ENCODE peak calls at places on chromosomes 1 and 21, in four cellular contexts. One of them, this sample, is unnamed.

GRCh38 chr1:11940260-11940921 is 5.9 kb downstream of the PLOD1 start:
- DNase-seq in CD8-positive, alpha-beta T cell: no peak
- DNase-seq in GM23248: peak; percentile 54
- DNase-seq in GM23338: no peak
- DNase-seq in this sample: no peak

GRCh38 chr1:206890690-206891089 is 6.6 kb upstream of the IL24 start:
- DNase-seq in GM23248: peak; percentile 70
- DNase-seq in CD8-positive, alpha-beta T cell: no peak
- DNase-seq in GM23338: no peak
- DNase-seq in this sample: no peak

GRCh38 chr1:19203440-19203839 is 6.6 kb downstream of the UBR4 start:
- DNase-seq in GM23338: no peak
- DNase-seq in CD8-positive, alpha-beta T cell: no peak
- DNase-seq in GM23248: peak; percentile 95
- DNase-seq in this sample: no peak

GRCh38 chr1:182143825-182144661 is 82.5 kb upstream of the ZNF648 start:
- DNase-seq in CD8-positive, alpha-beta T cell: no peak
- DNase-seq in GM23248: peak; percentile 86
- DNase-seq in GM23338: no peak
- DNase-seq in this sample: no peak

GRCh38 chr21:8998946-8999681 is 1522.3 kb upstream of the TPTE start:
- DNase-seq in GM23248: no peak
- DNase-seq in GM23338: peak; percentile 11
- DNase-seq in CD8-positive, alpha-beta T cell: no peak
- DNase-seq in this sample: no peak

GRCh38 chr21:28268685-28269084 is 724.0 kb downstream of the LTN1 start:
- DNase-seq in GM23338: no peak
- DNase-seq in GM23248: no peak
- DNase-seq in CD8-positive, alpha-beta T cell: no peak
- DNase-seq in this sample: no peak

GRCh38 chr1:162973381-162973795 is 95.8 kb upstream of the RGS4 start:
- DNase-seq in GM23338: no peak
- DNase-seq in CD8-positive, alpha-beta T cell: no peak
- DNase-seq in GM23248: peak; percentile 90
- DNase-seq in this sample: no peak

GRCh38 chr1:36464605-36465393 is 615 bp upstream of the MRPS15 start:
- DNase-seq in GM23248: peak; percentile 50
- DNase-seq in CD8-positive, alpha-beta T cell: no peak
- DNase-seq in GM23338: peak; percentile 67
- DNase-seq in this sample: no peak

GRCh38 chr1:203528098-203528497 is 34.1 kb downstream of the OPTC start:
- DNase-seq in GM23338: no peak
- DNase-seq in CD8-positive, alpha-beta T cell: no peak
- DNase-seq in GM23248: no peak
- DNase-seq in this sample: no peak

GRCh38 chr1:46490603-46491499 is 1.2 kb downstream of the DMBX1 start:
- DNase-seq in GM23338: no peak
- DNase-seq in CD8-positive, alpha-beta T cell: no peak
- DNase-seq in GM23248: peak; percentile 34
- DNase-seq in this sample: no peak

GRCh38 chr1:179366093-179366800 is 476 bp downstream of the AXDND1 start:
- DNase-seq in GM23338: peak; percentile 41
- DNase-seq in GM23248: peak; percentile 72
- DNase-seq in CD8-positive, alpha-beta T cell: no peak
- DNase-seq in this sample: no peak

GRCh38 chr1:228478912-228479665 is 8.1 kb upstream of the RNF187 start:
- DNase-seq in GM23248: no peak
- DNase-seq in CD8-positive, alpha-beta T cell: no peak
- DNase-seq in GM23338: peak; percentile 77
- DNase-seq in this sample: peak; percentile 4

GRCh38 chr1:212368073-212368484 is 46.6 kb downstream of the PACC1 start:
- DNase-seq in GM23338: peak; percentile 89
- DNase-seq in CD8-positive, alpha-beta T cell: peak; percentile 29
- DNase-seq in GM23248: peak; percentile 84
- DNase-seq in this sample: peak; percentile 48

GRCh38 chr1:206953126-206953525 is 6.9 kb upstream of the PIGR start:
- DNase-seq in GM23248: no peak
- DNase-seq in GM23338: no peak
- DNase-seq in CD8-positive, alpha-beta T cell: no peak
- DNase-seq in this sample: no peak

GRCh38 chr1:113834716-113835115 is 22.4 kb upstream of the RSBN1 start:
- DNase-seq in CD8-positive, alpha-beta T cell: no peak
- DNase-seq in GM23338: no peak
- DNase-seq in GM23248: no peak
- DNase-seq in this sample: no peak

GRCh38 chr1:21491483-21492170 is 17.6 kb upstream of the ALPL start:
- DNase-seq in GM23338: no peak
- DNase-seq in GM23248: no peak
- DNase-seq in CD8-positive, alpha-beta T cell: no peak
- DNase-seq in this sample: no peak

GRCh38 chr1:77671836-77672235 is 10.6 kb downstream of the ZZZ3 start:
- DNase-seq in GM23338: no peak
- DNase-seq in CD8-positive, alpha-beta T cell: no peak
- DNase-seq in GM23248: peak; percentile 74
- DNase-seq in this sample: no peak
- H3K4me3 ChIP-seq in GM23338: no peak overlapping the region
- H3K4me3 ChIP-seq in CD8-positive, alpha-beta T cell: no peak overlapping the region
- H3K4me3 ChIP-seq in GM23248: peak overlapping the region; percentile 43
- H3K4me3 ChIP-seq in this sample: no peak overlapping the region

GRCh38 chr1:173408886-173409285 is 68.2 kb upstream of the PRDX6 start:
- DNase-seq in CD8-positive, alpha-beta T cell: no peak
- DNase-seq in GM23248: no peak
- DNase-seq in GM23338: no peak
- DNase-seq in this sample: no peak

GRCh38 chr1:173410794-173411236 is 66.3 kb upstream of the PRDX6 start:
- DNase-seq in GM23338: no peak
- DNase-seq in GM23248: no peak
- DNase-seq in CD8-positive, alpha-beta T cell: no peak
- DNase-seq in this sample: no peak

GRCh38 chr1:173410133-173410793 is 66.9 kb upstream of the PRDX6 start:
- DNase-seq in GM23338: no peak
- DNase-seq in GM23248: peak; percentile 31
- DNase-seq in CD8-positive, alpha-beta T cell: no peak
- DNase-seq in this sample: no peak

GRCh38 chr1:173407846-173408245 is 69.3 kb upstream of the PRDX6 start:
- DNase-seq in GM23338: no peak
- DNase-seq in CD8-positive, alpha-beta T cell: no peak
- DNase-seq in GM23248: no peak
- DNase-seq in this sample: no peak

GRCh38 chr1:173409613-173410012 is 67.5 kb upstream of the PRDX6 start:
- DNase-seq in CD8-positive, alpha-beta T cell: no peak
- DNase-seq in GM23248: peak; percentile 81
- DNase-seq in GM23338: no peak
- DNase-seq in this sample: no peak
- H3K4me1 ChIP-seq in CD8-positive, alpha-beta T cell: peaks cover 31% of the 10 kb centered on the region
- H3K4me1 ChIP-seq in GM23248: peaks cover 56% of the 10 kb centered on the region
- H3K4me1 ChIP-seq in GM23338: no peaks in the 10 kb centered on the region
- H3K4me1 ChIP-seq in this sample: peaks cover 21% of the 10 kb centered on the region

DNA sequence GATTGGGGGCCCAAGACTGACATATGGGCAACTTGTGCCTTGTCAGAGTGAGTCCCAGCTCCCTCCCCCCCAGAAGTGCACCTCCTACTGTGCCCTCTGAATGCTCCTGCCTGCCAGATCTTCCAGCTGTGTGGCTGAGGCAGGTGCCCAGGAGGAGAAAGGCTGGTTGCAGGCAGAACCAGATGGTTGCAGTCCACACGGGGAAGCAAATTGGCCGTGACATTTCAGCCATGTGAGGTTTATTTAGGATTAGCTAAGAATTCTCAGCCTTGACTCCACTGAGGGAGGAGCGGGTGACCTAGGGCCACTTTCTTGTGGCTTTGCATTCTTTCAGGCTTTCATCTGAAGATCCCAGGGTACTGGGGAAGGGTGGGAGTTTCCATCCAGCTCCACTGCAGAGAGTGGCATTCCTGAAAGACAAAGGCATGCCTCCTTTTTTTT is 33.8 kb downstream of the PEX14 start:
- DNase-seq in GM23338: peak; percentile 86
- DNase-seq in GM23248: no peak
- DNase-seq in CD8-positive, alpha-beta T cell: no peak
- DNase-seq in this sample: no peak
- H3K4me3 ChIP-seq in GM23338: no peak overlapping the region
- H3K4me3 ChIP-seq in GM23248: no peak overlapping the region
- H3K4me3 ChIP-seq in CD8-positive, alpha-beta T cell: no peak overlapping the region
- H3K4me3 ChIP-seq in this sample: no peak overlapping the region

GRCh38 chr1:110393691-110394564 is 3.1 kb upstream of the SLC16A4 start:
- DNase-seq in CD8-positive, alpha-beta T cell: no peak
- DNase-seq in GM23338: no peak
- DNase-seq in GM23248: peak; percentile 88
- DNase-seq in this sample: no peak
- H3K4me1 ChIP-seq in CD8-positive, alpha-beta T cell: no peaks in the 10 kb centered on the region
- H3K4me1 ChIP-seq in GM23338: peaks cover 20% of the 10 kb centered on the region
- H3K4me1 ChIP-seq in GM23248: peaks cover 54% of the 10 kb centered on the region
- H3K4me1 ChIP-seq in this sample: no peaks in the 10 kb centered on the region

GRCh38 chr1:230643887-230644286 is 1.6 kb downstream of the COG2 start:
- DNase-seq in GM23338: no peak
- DNase-seq in CD8-positive, alpha-beta T cell: no peak
- DNase-seq in GM23248: peak; percentile 30
- DNase-seq in this sample: no peak
- H3K4me3 ChIP-seq in GM23338: peak overlapping the region; percentile 100
- H3K4me3 ChIP-seq in CD8-positive, alpha-beta T cell: peak overlapping the region; percentile 12
- H3K4me3 ChIP-seq in GM23248: peak overlapping the region; percentile 83
- H3K4me3 ChIP-seq in this sample: peak overlapping the region; percentile 78

DNA sequence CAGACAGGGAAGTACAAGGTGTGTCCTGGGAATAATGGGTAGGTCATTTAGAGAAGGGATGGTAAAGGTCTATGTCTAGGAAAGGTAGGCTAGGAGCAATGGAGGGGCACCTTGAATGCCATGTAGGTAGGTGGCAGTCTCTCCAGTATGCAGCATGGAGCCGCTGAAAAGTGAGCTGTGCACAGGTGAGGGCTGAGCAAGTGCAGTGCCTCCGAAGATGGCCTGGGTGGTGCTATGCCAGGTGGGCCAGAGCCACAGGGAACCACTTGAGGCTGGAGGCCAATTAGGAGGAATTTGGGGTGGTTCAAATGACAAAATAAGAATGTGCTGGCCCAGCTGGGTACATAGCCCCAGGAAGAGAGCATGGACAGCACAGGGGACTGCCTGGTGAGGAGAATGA is 25.0 kb downstream of the RNU5D-1 start:
- DNase-seq in CD8-positive, alpha-beta T cell: no peak
- DNase-seq in GM23338: no peak
- DNase-seq in GM23248: no peak
- DNase-seq in this sample: no peak
- H3K4me1 ChIP-seq in CD8-positive, alpha-beta T cell: peaks cover 5% of the 10 kb centered on the region
- H3K4me1 ChIP-seq in GM23338: no peaks in the 10 kb centered on the region
- H3K4me1 ChIP-seq in GM23248: peaks cover 23% of the 10 kb centered on the region
- H3K4me1 ChIP-seq in this sample: peaks cover 10% of the 10 kb centered on the region

This sample was measured in CD8-positive, alpha-beta memory T cell.